ENCODE peak calls at places on chromosomes 16 and 17, in five cellular contexts. One of them, this sample, is unnamed.

GRCh38 chr17:2370211-2370589 is 30.7 kb downstream of the MNT start:
- DNase-seq in mucosa of descending colon: no peak
- DNase-seq in cerebellum: no peak
- DNase-seq in HTR-8/SVneo: no peak
- DNase-seq in HT-29: no peak
- DNase-seq in this sample: no peak

GRCh38 chr17:13273744-13274295 is 256.0 kb upstream of the ELAC2 start:
- DNase-seq in mucosa of descending colon: no peak
- DNase-seq in cerebellum: no peak
- DNase-seq in HTR-8/SVneo: no peak
- DNase-seq in HT-29: no peak
- DNase-seq in this sample: no peak

GRCh38 chr17:17168401-17168800 is 37.7 kb downstream of the PLD6 start:
- DNase-seq in mucosa of descending colon: no peak
- DNase-seq in cerebellum: no peak
- DNase-seq in HTR-8/SVneo: no peak
- DNase-seq in HT-29: no peak
- DNase-seq in this sample: no peak

GRCh38 chr17:12358477-12358876 is 307.2 kb upstream of the MYOCD start:
- DNase-seq in mucosa of descending colon: peak
- DNase-seq in cerebellum: no peak
- DNase-seq in HTR-8/SVneo: no peak
- DNase-seq in HT-29: no peak
- DNase-seq in this sample: no peak

GRCh38 chr16:67311607-67312449 is 14.7 kb downstream of the KCTD19 start:
- DNase-seq in mucosa of descending colon: no peak
- DNase-seq in cerebellum: no peak
- DNase-seq in HTR-8/SVneo: peak
- DNase-seq in HT-29: no peak
- DNase-seq in this sample: peak

GRCh38 chr17:81339502-81340296 is 44.6 kb upstream of the SLC38A10 start:
- DNase-seq in mucosa of descending colon: peak
- DNase-seq in cerebellum: no peak
- DNase-seq in HTR-8/SVneo: no peak
- DNase-seq in HT-29: peak
- DNase-seq in this sample: peak

GRCh38 chr17:38329808-38330730 is 13.7 kb downstream of the GPR179 start:
- DNase-seq in mucosa of descending colon: no peak
- DNase-seq in cerebellum: no peak
- DNase-seq in HTR-8/SVneo: no peak
- DNase-seq in HT-29: no peak
- DNase-seq in this sample: no peak

GRCh38 chr16:50269769-50270509 is 3.6 kb downstream of the ADCY7 start:
- DNase-seq in mucosa of descending colon: peak
- DNase-seq in cerebellum: no peak
- DNase-seq in HTR-8/SVneo: no peak
- DNase-seq in HT-29: no peak
- DNase-seq in this sample: no peak

GRCh38 chr17:72726936-72727335 is 365.6 kb downstream of the SLC39A11 start:
- DNase-seq in mucosa of descending colon: no peak
- DNase-seq in cerebellum: no peak
- DNase-seq in HTR-8/SVneo: no peak
- DNase-seq in HT-29: no peak
- DNase-seq in this sample: no peak

GRCh38 chr16:73011926-73012325 is 36.0 kb downstream of the ZFHX3 start:
- DNase-seq in mucosa of descending colon: no peak
- DNase-seq in cerebellum: no peak
- DNase-seq in HTR-8/SVneo: no peak
- DNase-seq in HT-29: no peak
- DNase-seq in this sample: no peak

GRCh38 chr17:80053102-80053501 is 16.7 kb downstream of the CCDC40 start:
- DNase-seq in mucosa of descending colon: no peak
- DNase-seq in cerebellum: no peak
- DNase-seq in HTR-8/SVneo: no peak
- DNase-seq in HT-29: no peak
- DNase-seq in this sample: no peak

GRCh38 chr17:10754109-10754508 is 24.3 kb upstream of the TMEM220 start:
- DNase-seq in mucosa of descending colon: peak
- DNase-seq in cerebellum: no peak
- DNase-seq in HTR-8/SVneo: no peak
- DNase-seq in HT-29: peak
- DNase-seq in this sample: peak

GRCh38 chr16:53282975-53283946 is 151.0 kb upstream of the RBL2 start:
- DNase-seq in mucosa of descending colon: no peak
- DNase-seq in cerebellum: peak
- DNase-seq in HTR-8/SVneo: peak
- DNase-seq in HT-29: peak
- DNase-seq in this sample: no peak

GRCh38 chr16:52203096-52203495 is 343.8 kb downstream of the TOX3 start:
- DNase-seq in mucosa of descending colon: no peak
- DNase-seq in cerebellum: no peak
- DNase-seq in HTR-8/SVneo: no peak
- DNase-seq in HT-29: peak
- DNase-seq in this sample: no peak

GRCh38 chr17:79918581-79919163 is 79.4 kb upstream of the CBX4 start:
- DNase-seq in mucosa of descending colon: no peak
- DNase-seq in cerebellum: no peak
- DNase-seq in HTR-8/SVneo: no peak
- DNase-seq in HT-29: no peak
- DNase-seq in this sample: no peak

GRCh38 chr17:65553646-65554567 is 7.5 kb downstream of the AXIN2 start:
- DNase-seq in mucosa of descending colon: peak
- DNase-seq in cerebellum: no peak
- DNase-seq in HTR-8/SVneo: no peak
- DNase-seq in HT-29: no peak
- DNase-seq in this sample: peak

GRCh38 chr16:13866073-13866472 is 53.9 kb upstream of the ERCC4 start:
- DNase-seq in mucosa of descending colon: peak
- DNase-seq in cerebellum: no peak
- DNase-seq in HTR-8/SVneo: peak
- DNase-seq in HT-29: peak
- DNase-seq in this sample: peak

GRCh38 chr16:70644763-70645597 is 1.4 kb upstream of the IL34 start:
- DNase-seq in mucosa of descending colon: no peak
- DNase-seq in cerebellum: no peak
- DNase-seq in HTR-8/SVneo: no peak
- DNase-seq in HT-29: no peak
- DNase-seq in this sample: no peak

GRCh38 chr16:4655801-4656200 is 31.2 kb downstream of the MGRN1 start:
- DNase-seq in mucosa of descending colon: no peak
- DNase-seq in cerebellum: no peak
- DNase-seq in HTR-8/SVneo: no peak
- DNase-seq in HT-29: no peak
- DNase-seq in this sample: no peak

GRCh38 chr17:19248923-19249574 is 11.9 kb downstream of the EPN2 start:
- DNase-seq in mucosa of descending colon: peak
- DNase-seq in cerebellum: peak
- DNase-seq in HTR-8/SVneo: no peak
- DNase-seq in HT-29: peak
- DNase-seq in this sample: no peak

GRCh38 chr17:58136669-58137279 is 11.4 kb upstream of the OR4D1 start:
- DNase-seq in mucosa of descending colon: no peak
- DNase-seq in cerebellum: no peak
- DNase-seq in HTR-8/SVneo: no peak
- DNase-seq in HT-29: peak
- DNase-seq in this sample: no peak

GRCh38 chr17:40442392-40443195 is 656 bp upstream of the IGFBP4 start:
- DNase-seq in mucosa of descending colon: no peak
- DNase-seq in cerebellum: no peak
- DNase-seq in HTR-8/SVneo: peak
- DNase-seq in HT-29: peak
- DNase-seq in this sample: peak

GRCh38 chr17:21382560-21383495 is 6.7 kb downstream of the KCNJ12 start:
- DNase-seq in mucosa of descending colon: no peak
- DNase-seq in cerebellum: no peak
- DNase-seq in HTR-8/SVneo: no peak
- DNase-seq in HT-29: no peak
- DNase-seq in this sample: no peak

GRCh38 chr16:87822571-87822970 is 46.7 kb downstream of the SLC7A5 start:
- DNase-seq in mucosa of descending colon: no peak
- DNase-seq in cerebellum: no peak
- DNase-seq in HTR-8/SVneo: no peak
- DNase-seq in HT-29: no peak
- DNase-seq in this sample: no peak

GRCh38 chr16:30054451-30054850 is 11.1 kb upstream of the ALDOA start:
- DNase-seq in mucosa of descending colon: no peak
- DNase-seq in cerebellum: no peak
- DNase-seq in HTR-8/SVneo: no peak
- DNase-seq in HT-29: no peak
- DNase-seq in this sample: no peak

GRCh38 chr16:74825016-74825415 is 50.4 kb upstream of the FA2H start:
- DNase-seq in mucosa of descending colon: no peak
- DNase-seq in cerebellum: no peak
- DNase-seq in HTR-8/SVneo: no peak
- DNase-seq in HT-29: no peak
- DNase-seq in this sample: peak

GRCh38 chr17:64496348-64496785 is 487 bp downstream of the POLG2 start:
- DNase-seq in mucosa of descending colon: no peak
- DNase-seq in cerebellum: no peak
- DNase-seq in HTR-8/SVneo: no peak
- DNase-seq in HT-29: peak
- DNase-seq in this sample: no peak

GRCh38 chr17:57395721-57396321 is 139.5 kb downstream of the MSI2 start:
- DNase-seq in mucosa of descending colon: no peak
- DNase-seq in cerebellum: no peak
- DNase-seq in HTR-8/SVneo: no peak
- DNase-seq in HT-29: no peak
- DNase-seq in this sample: no peak

GRCh38 chr17:82215095-82215971 is 2.7 kb upstream of the CCDC57 start:
- DNase-seq in mucosa of descending colon: no peak
- DNase-seq in cerebellum: no peak
- DNase-seq in HTR-8/SVneo: no peak
- DNase-seq in HT-29: no peak
- DNase-seq in this sample: no peak

GRCh38 chr17:11644265-11645212 is 46.3 kb downstream of the DNAH9 start:
- DNase-seq in mucosa of descending colon: peak
- DNase-seq in cerebellum: peak
- DNase-seq in HTR-8/SVneo: peak
- DNase-seq in HT-29: peak
- DNase-seq in this sample: peak